ENCODE peak calls at places on chromosomes 2 and 18, in six cellular contexts. U, G, R, T, H and E are unnamed samples.

GRCh38 chr2:167331636-167332232 is 443.5 kb downstream of the XIRP2 start:
- DNase-seq in U (no peak), G (peak; percentile 13), R (peak; percentile 89), T (peak; percentile 96), H (peak; percentile 85), E (peak; percentile 86)

GRCh38 chr2:9802576-9802993 is 40.7 kb upstream of the TAF1B start:
- DNase-seq in U (no peak), G (peak; percentile 17), R (no peak), T (no peak), H (no peak), E (no peak)

GRCh38 chr2:130372055-130372832 is 16.4 kb downstream of the PTPN18 start:
- DNase-seq in U (peak; percentile 81), G (peak; percentile 92), R (peak; percentile 90), T (peak; percentile 90), H (peak; percentile 98), E (peak; percentile 95)

GRCh38 chr2:240782221-240782885 is 37.7 kb downstream of the KIF1A start:
- DNase-seq in U (no peak), G (no peak), R (no peak), T (no peak), H (no peak), E (no peak)

GRCh38 chr2:223779877-223780276 is 57.5 kb downstream of the AP1S3 start:
- DNase-seq in U (peak; percentile 50), G (peak; percentile 53), R (peak; percentile 92), T (peak; percentile 90), H (peak; percentile 62), E (peak; percentile 52)

GRCh38 chr2:230267059-230267458 is 41.5 kb downstream of the SP140 start:
- DNase-seq in U (no peak), G (no peak), R (no peak), T (no peak), H (no peak), E (no peak)

GRCh38 chr2:220855296-220855695 is 716.8 kb downstream of the EPHA4 start:
- DNase-seq in U (no peak), G (peak; percentile 10), R (no peak), T (no peak), H (no peak), E (no peak)

GRCh38 chr2:135820003-135820618 is 16.9 kb downstream of the LCT start:
- DNase-seq in U (no peak), G (peak; percentile 63), R (no peak), T (no peak), H (no peak), E (no peak)

GRCh38 chr2:3542107-3542506 is 16.0 kb downstream of the RNASEH1 start:
- DNase-seq in U (no peak), G (no peak), R (no peak), T (no peak), H (no peak), E (no peak)

GRCh38 chr2:99980200-99980599 is 162.2 kb downstream of the AFF3 start:
- DNase-seq in U (no peak), G (peak; percentile 32), R (no peak), T (no peak), H (no peak), E (no peak)

GRCh38 chr2:65922794-65923193 is 490.4 kb upstream of the SPRED2 start:
- DNase-seq in U (no peak), G (peak; percentile 56), R (no peak), T (no peak), H (no peak), E (no peak)

GRCh38 chr18:79855147-79855910 is 57.6 kb downstream of the KCNG2 start:
- DNase-seq in U (no peak), G (no peak), R (no peak), T (no peak), H (peak; percentile 32), E (no peak)
- H3K4me2 ChIP-seq in U (no peak overlapping the region), G (no peak overlapping the region), R (no peak overlapping the region), T (no peak overlapping the region), H (no peak overlapping the region), E (no peak overlapping the region)

GRCh38 chr2:25482341-25482740 is 140.6 kb upstream of the DNMT3A start:
- DNase-seq in U (no peak), G (no peak), R (no peak), T (no peak), H (no peak), E (no peak)
- H3K4me2 ChIP-seq in U (no peak overlapping the region), G (peak overlapping the region; percentile 20), R (no peak overlapping the region), T (no peak overlapping the region), H (no peak overlapping the region), E (no peak overlapping the region)

GRCh38 chr2:178787155-178787554 is 20.1 kb downstream of the TTN start:
- DNase-seq in U (no peak), G (no peak), R (no peak), T (no peak), H (no peak), E (no peak)
- H3K4me2 ChIP-seq in U (no peak overlapping the region), G (no peak overlapping the region), R (no peak overlapping the region), T (no peak overlapping the region), H (no peak overlapping the region), E (no peak overlapping the region)

GRCh38 chr2:235378261-235378660 is 115.6 kb upstream of the AGAP1 start:
- DNase-seq in U (no peak), G (peak; percentile 69), R (no peak), T (no peak), H (no peak), E (no peak)
- H3K4me2 ChIP-seq in U (peak overlapping the region; percentile 51), G (no peak overlapping the region), R (no peak overlapping the region), T (no peak overlapping the region), H (no peak overlapping the region), E (no peak overlapping the region)

GRCh38 chr2:68790600-68790999 is 56.0 kb downstream of the ARHGAP25 start:
- DNase-seq in U (no peak), G (no peak), R (no peak), T (no peak), H (no peak), E (no peak)

GRCh38 chr2:68796306-68796905 is 61.8 kb downstream of the ARHGAP25 start:
- DNase-seq in U (no peak), G (no peak), R (no peak), T (no peak), H (no peak), E (no peak)

GRCh38 chr2:68789603-68790002 is 55.0 kb downstream of the ARHGAP25 start:
- DNase-seq in U (no peak), G (no peak), R (no peak), T (no peak), H (no peak), E (no peak)

GRCh38 chr2:68791914-68792313 is 57.3 kb downstream of the ARHGAP25 start:
- DNase-seq in U (no peak), G (no peak), R (no peak), T (no peak), H (no peak), E (no peak)
- H3K4me2 ChIP-seq in U (no peak overlapping the region), G (no peak overlapping the region), R (no peak overlapping the region), T (no peak overlapping the region), H (no peak overlapping the region), E (no peak overlapping the region)

GRCh38 chr2:98772531-98772930 is 41.6 kb upstream of the MGAT4A start:
- DNase-seq in U (no peak), G (no peak), R (no peak), T (no peak), H (no peak), E (no peak)

GRCh38 chr2:98771264-98771663 is 40.3 kb upstream of the MGAT4A start:
- DNase-seq in U (no peak), G (no peak), R (peak; percentile 25), T (no peak), H (no peak), E (no peak)

GRCh38 chr2:98769784-98770183 is 38.9 kb upstream of the MGAT4A start:
- DNase-seq in U (no peak), G (no peak), R (peak; percentile 25), T (no peak), H (no peak), E (no peak)

GRCh38 chr2:98771771-98772521 is 41.0 kb upstream of the MGAT4A start:
- DNase-seq in U (no peak), G (no peak), R (no peak), T (no peak), H (no peak), E (no peak)

GRCh38 chr2:98768765-98769476 is 38.0 kb upstream of the MGAT4A start:
- DNase-seq in U (no peak), G (peak; percentile 13), R (no peak), T (no peak), H (no peak), E (no peak)
- H3K4me2 ChIP-seq in U (peak overlapping the region; percentile 26), G (no peak overlapping the region), R (no peak overlapping the region), T (no peak overlapping the region), H (no peak overlapping the region), E (no peak overlapping the region)

GRCh38 chr2:45822272-45822630 is 170.8 kb downstream of the PRKCE start:
- DNase-seq in U (no peak), G (no peak), R (no peak), T (no peak), H (no peak), E (no peak)
- H3K4me2 ChIP-seq in U (peak overlapping the region; percentile 59), G (no peak overlapping the region), R (no peak overlapping the region), T (no peak overlapping the region), H (no peak overlapping the region), E (no peak overlapping the region)

GRCh38 chr2:110755494-110756078 is 23.2 kb downstream of the ACOXL start:
- DNase-seq in U (peak; percentile 14), G (peak; percentile 34), R (no peak), T (no peak), H (no peak), E (no peak)
- H3K4me2 ChIP-seq in U (no peak overlapping the region), G (no peak overlapping the region), R (no peak overlapping the region), T (no peak overlapping the region), H (no peak overlapping the region), E (no peak overlapping the region)